ENCODE peak calls at places on chromosomes 3 and 15, in seven cellular contexts. X is HCT116, K is stomach, M is upper lobe of left lung, B is transverse colon, S is sigmoid colon, A is K562. H is an unnamed sample.

GRCh38 chr3:50298836-50299637 is at the start of the genes HYAL3 and NAA80:
- DNase-seq in X (peak; percentile 99), K (peak; percentile 100), M (peak; percentile 100), B (peak; percentile 100), S (peak; percentile 100), A (peak; percentile 89), H (peak; percentile 99)

GRCh38 chr15:68618339-68619302 is 39.8 kb downstream of the CORO2B start:
- DNase-seq in X (no peak), K (no peak), M (no peak), B (no peak), S (no peak), A (no peak), H (no peak)

GRCh38 chr3:67647390-67647878 is 7.0 kb downstream of the SUCLG2 start:
- DNase-seq in X (peak; percentile 69), K (peak; percentile 76), M (peak; percentile 83), B (peak; percentile 46), S (no peak), A (no peak), H (peak; percentile 40)

GRCh38 chr3:41690766-41691563 is 270.9 kb downstream of the ULK4 start:
- DNase-seq in X (no peak), K (no peak), M (no peak), B (peak; percentile 35), S (no peak), A (no peak), H (no peak)

GRCh38 chr15:78335985-78336384 is 4.2 kb upstream of the CRABP1 start:
- DNase-seq in X (no peak), K (no peak), M (no peak), B (no peak), S (no peak), A (no peak), H (no peak)

GRCh38 chr3:73926360-73927202 is 301.8 kb upstream of the PDZRN3 start:
- DNase-seq in X (no peak), K (no peak), M (no peak), B (no peak), S (no peak), A (no peak), H (no peak)

GRCh38 chr3:42101048-42101447 is 9.9 kb downstream of the TRAK1 start:
- DNase-seq in X (no peak), K (no peak), M (peak; percentile 71), B (no peak), S (no peak), A (no peak), H (no peak)

GRCh38 chr3:167653750-167654149 is at the start of gene WDR49:
- DNase-seq in X (no peak), K (no peak), M (no peak), B (no peak), S (no peak), A (no peak), H (no peak)

GRCh38 chr15:67114846-67115521 is 49.6 kb downstream of the SMAD3 start:
- DNase-seq in X (no peak), K (no peak), M (no peak), B (no peak), S (no peak), A (no peak), H (no peak)

GRCh38 chr3:126081618-126082333 is 2.1 kb downstream of the SLC41A3 start:
- DNase-seq in X (peak; percentile 48), K (peak; percentile 38), M (no peak), B (no peak), S (no peak), A (peak; percentile 23), H (peak; percentile 70)

GRCh38 chr3:111392911-111393351 is 149.1 kb upstream of the CD96 start:
- DNase-seq in X (peak; percentile 12), K (no peak), M (no peak), B (no peak), S (no peak), A (no peak), H (no peak)

GRCh38 chr3:194132465-194133358 is 3.2 kb upstream of the HES1 start:
- DNase-seq in X (no peak), K (no peak), M (no peak), B (no peak), S (peak; percentile 46), A (no peak), H (peak; percentile 58)

GRCh38 chr3:47868306-47868705 is 65.4 kb downstream of the DHX30 start:
- DNase-seq in X (no peak), K (peak; percentile 1), M (no peak), B (no peak), S (no peak), A (no peak), H (no peak)

GRCh38 chr3:171225698-171226097 is 199.2 kb upstream of the SLC2A2 start:
- DNase-seq in X (no peak), K (no peak), M (no peak), B (no peak), S (no peak), A (no peak), H (no peak)

GRCh38 chr3:122497425-122497824 is 17.3 kb downstream of the KPNA1 start:
- DNase-seq in X (peak; percentile 45), K (no peak), M (no peak), B (no peak), S (no peak), A (no peak), H (no peak)

GRCh38 chr3:148718982-148719862 is 21.5 kb downstream of the AGTR1 start:
- DNase-seq in X (peak; percentile 4), K (no peak), M (no peak), B (no peak), S (no peak), A (no peak), H (no peak)

GRCh38 chr15:70722266-70723123 is 40.9 kb downstream of the UACA start:
- DNase-seq in X (peak; percentile 45), K (no peak), M (no peak), B (no peak), S (no peak), A (peak; percentile 24), H (no peak)

GRCh38 chr15:51755790-51756189 is 4.4 kb downstream of the TMOD2 start:
- DNase-seq in X (no peak), K (no peak), M (no peak), B (no peak), S (no peak), A (no peak), H (no peak)

GRCh38 chr3:88195951-88196434 is 46.2 kb downstream of the C3orf38 start:
- DNase-seq in X (no peak), K (no peak), M (no peak), B (no peak), S (no peak), A (peak; percentile 5), H (no peak)

GRCh38 chr15:84988909-84989644 is 7.4 kb downstream of the PDE8A start:
- DNase-seq in X (no peak), K (no peak), M (no peak), B (no peak), S (no peak), A (no peak), H (no peak)

GRCh38 chr3:68988740-68989139 is 24.7 kb downstream of the EOGT start:
- DNase-seq in X (no peak), K (no peak), M (no peak), B (no peak), S (no peak), A (no peak), H (no peak)

GRCh38 chr3:53158700-53159414 is 2.2 kb upstream of the PRKCD start:
- DNase-seq in X (no peak), K (no peak), M (no peak), B (no peak), S (no peak), A (no peak), H (no peak)

GRCh38 chr15:68589012-68589411 is 10.2 kb downstream of the CORO2B start:
- DNase-seq in X (no peak), K (no peak), M (no peak), B (no peak), S (no peak), A (no peak), H (no peak)

GRCh38 chr3:9384141-9384828 is 13.1 kb upstream of the SETD5 start:
- DNase-seq in X (no peak), K (no peak), M (no peak), B (no peak), S (no peak), A (no peak), H (no peak)
- TF ChIP-seq POLR2AphosphoS5 in X (no peak), K (no peak), M (no peak), B (no peak), S (no peak), A (no peak), H (no peak)

DNA sequence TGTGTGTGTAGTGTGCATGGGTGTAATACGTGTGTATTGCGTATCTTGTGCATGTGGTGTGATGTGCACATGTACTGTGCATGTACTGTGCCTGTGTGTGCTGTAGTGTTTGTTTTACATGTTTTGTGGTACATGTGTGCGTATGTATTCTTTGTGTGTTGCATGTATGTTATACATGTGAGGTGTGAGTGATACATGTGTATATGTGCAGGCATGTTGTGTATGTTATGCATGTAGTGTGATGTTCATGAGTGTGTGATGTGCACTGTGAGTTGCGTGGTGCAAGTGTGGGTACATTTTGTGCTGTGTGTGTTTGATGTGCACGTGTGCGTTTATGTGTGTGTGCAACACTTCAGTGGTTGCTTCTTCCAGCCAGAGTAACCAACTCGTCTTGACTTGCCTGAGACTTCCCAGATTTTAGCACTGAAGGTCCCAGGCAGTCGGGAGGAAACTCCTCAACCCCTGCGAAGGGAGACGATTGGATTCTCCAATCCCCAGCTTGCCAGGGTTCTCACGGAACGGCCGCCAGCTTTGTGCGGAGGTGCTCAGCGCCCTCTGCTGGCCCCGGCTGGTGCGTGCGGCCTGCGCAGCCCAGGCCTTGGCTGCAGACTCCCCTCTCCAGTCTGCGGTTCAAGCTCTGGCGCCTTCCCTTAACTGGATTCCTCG is 3.6 kb downstream of the GALNT15 start:
- DNase-seq in X (peak; percentile 38), K (peak; percentile 79), M (peak; percentile 73), B (peak; percentile 79), S (peak; percentile 91), A (peak; percentile 86), H (peak; percentile 75)
- TF ChIP-seq POLR2A in X (no peak), K (no peak), M (no peak), B (no peak), S (no peak), A (no peak), H (no peak)

DNA sequence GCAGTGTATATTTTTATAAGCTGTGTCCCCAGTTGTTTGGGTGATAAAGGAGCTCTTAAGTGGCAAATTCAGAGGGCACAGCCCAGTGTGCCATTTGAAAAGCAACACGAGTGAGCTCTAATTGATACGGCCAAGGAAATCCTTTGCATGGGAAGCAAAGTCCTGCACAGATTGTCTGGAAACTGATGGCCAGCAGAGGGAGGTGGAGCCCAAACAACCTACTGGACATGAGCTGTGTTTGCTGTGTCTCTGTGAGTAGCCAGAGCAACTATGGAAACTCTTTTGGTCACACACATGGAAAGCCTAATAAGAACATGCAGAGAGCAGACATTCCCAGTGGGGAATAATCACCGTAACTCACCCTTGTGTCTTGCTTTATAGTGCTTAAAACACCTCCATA is 24.4 kb downstream of the ONECUT1 start:
- DNase-seq in X (no peak), K (no peak), M (no peak), B (no peak), S (no peak), A (no peak), H (no peak)
- TF ChIP-seq CTCF in X (no peak), K (no peak), M (no peak), B (no peak), S (no peak), A (peak; percentile 37), H (no peak)

DNA sequence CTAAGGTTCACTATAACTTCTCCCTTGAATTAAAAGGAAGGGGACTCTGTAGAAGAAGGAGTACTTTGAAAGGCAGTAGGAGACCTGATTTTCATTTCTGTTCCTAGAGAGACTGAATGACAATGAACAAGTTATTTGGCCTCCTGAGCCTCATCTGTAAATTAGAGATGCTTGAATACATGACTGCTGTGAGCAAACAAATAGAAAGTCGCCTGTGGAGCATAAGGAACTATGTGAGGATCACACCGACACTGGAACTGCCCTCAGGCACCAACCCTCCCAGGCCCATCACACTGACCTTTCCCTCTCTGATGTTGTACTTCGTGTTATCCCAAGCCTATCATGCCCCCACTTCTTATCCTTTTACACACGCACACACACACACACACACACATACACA is 48.6 kb downstream of the IMPG2 start:
- DNase-seq in X (no peak), K (no peak), M (no peak), B (no peak), S (no peak), A (no peak), H (no peak)
- TF ChIP-seq POLR2AphosphoS5 in X (no peak), K (no peak), M (no peak), B (no peak), S (no peak), A (no peak), H (no peak)

H was measured in breast epithelium.